ENCODE peak calls at places on chromosomes 7 and 10, in nine cellular contexts. One of them, this sample, is unnamed.

GRCh38 chr7:100208911-100209408 is 10.8 kb upstream of the PVRIG start:
- DNase-seq in HepG2: no peak
- DNase-seq in stomach: no peak
- DNase-seq in body of pancreas: no peak
- DNase-seq in gastrocnemius medialis: no peak
- DNase-seq in adrenal gland: no peak
- DNase-seq in transverse colon: no peak
- DNase-seq in breast epithelium: no peak
- DNase-seq in testis: no peak
- DNase-seq in this sample: no peak

GRCh38 chr10:64209574-64209973 is 688.4 kb downstream of the REEP3 start:
- DNase-seq in HepG2: no peak
- DNase-seq in breast epithelium: no peak
- DNase-seq in body of pancreas: no peak
- DNase-seq in gastrocnemius medialis: no peak
- DNase-seq in transverse colon: no peak
- DNase-seq in testis: peak
- DNase-seq in adrenal gland: no peak
- DNase-seq in stomach: no peak
- DNase-seq in this sample: no peak

GRCh38 chr7:133688483-133689239 is 435.8 kb downstream of the EXOC4 start:
- DNase-seq in body of pancreas: no peak
- DNase-seq in gastrocnemius medialis: no peak
- DNase-seq in stomach: no peak
- DNase-seq in transverse colon: no peak
- DNase-seq in breast epithelium: no peak
- DNase-seq in adrenal gland: no peak
- DNase-seq in HepG2: no peak
- DNase-seq in testis: no peak
- DNase-seq in this sample: no peak

GRCh38 chr7:71488308-71488707 is 356.4 kb downstream of the GALNT17 start:
- DNase-seq in stomach: no peak
- DNase-seq in adrenal gland: no peak
- DNase-seq in testis: no peak
- DNase-seq in transverse colon: no peak
- DNase-seq in body of pancreas: no peak
- DNase-seq in gastrocnemius medialis: no peak
- DNase-seq in HepG2: no peak
- DNase-seq in breast epithelium: no peak
- DNase-seq in this sample: no peak

GRCh38 chr10:98259606-98260319 is 8.2 kb downstream of the LOXL4 start:
- DNase-seq in testis: no peak
- DNase-seq in adrenal gland: no peak
- DNase-seq in breast epithelium: no peak
- DNase-seq in transverse colon: no peak
- DNase-seq in gastrocnemius medialis: no peak
- DNase-seq in body of pancreas: no peak
- DNase-seq in stomach: no peak
- DNase-seq in HepG2: no peak
- DNase-seq in this sample: peak

GRCh38 chr10:124323145-124323725 is 95.5 kb downstream of the OAT start:
- DNase-seq in gastrocnemius medialis: no peak
- DNase-seq in transverse colon: no peak
- DNase-seq in body of pancreas: no peak
- DNase-seq in HepG2: no peak
- DNase-seq in testis: no peak
- DNase-seq in adrenal gland: peak
- DNase-seq in breast epithelium: no peak
- DNase-seq in stomach: no peak
- DNase-seq in this sample: no peak

GRCh38 chr10:59879363-59879935 is 26.9 kb downstream of the CCDC6 start:
- DNase-seq in body of pancreas: no peak
- DNase-seq in transverse colon: no peak
- DNase-seq in adrenal gland: no peak
- DNase-seq in HepG2: no peak
- DNase-seq in breast epithelium: no peak
- DNase-seq in stomach: no peak
- DNase-seq in gastrocnemius medialis: no peak
- DNase-seq in testis: no peak
- DNase-seq in this sample: no peak

GRCh38 chr10:113326160-113327111 is 226.4 kb upstream of the HABP2 start:
- DNase-seq in stomach: no peak
- DNase-seq in testis: peak
- DNase-seq in transverse colon: peak
- DNase-seq in body of pancreas: no peak
- DNase-seq in adrenal gland: peak
- DNase-seq in breast epithelium: peak
- DNase-seq in gastrocnemius medialis: no peak
- DNase-seq in HepG2: peak
- DNase-seq in this sample: no peak

GRCh38 chr10:109762556-109762955 is 160.8 kb downstream of the XPNPEP1 start:
- DNase-seq in body of pancreas: no peak
- DNase-seq in stomach: no peak
- DNase-seq in testis: no peak
- DNase-seq in gastrocnemius medialis: no peak
- DNase-seq in HepG2: no peak
- DNase-seq in transverse colon: no peak
- DNase-seq in adrenal gland: no peak
- DNase-seq in breast epithelium: no peak
- DNase-seq in this sample: no peak

GRCh38 chr7:30076411-30076810 is 48.2 kb downstream of the PLEKHA8 start:
- DNase-seq in body of pancreas: no peak
- DNase-seq in HepG2: no peak
- DNase-seq in adrenal gland: no peak
- DNase-seq in testis: no peak
- DNase-seq in transverse colon: no peak
- DNase-seq in stomach: no peak
- DNase-seq in gastrocnemius medialis: no peak
- DNase-seq in breast epithelium: no peak
- DNase-seq in this sample: no peak

GRCh38 chr7:22267989-22268615 is 88.9 kb downstream of the RAPGEF5 start:
- DNase-seq in transverse colon: no peak
- DNase-seq in stomach: no peak
- DNase-seq in gastrocnemius medialis: no peak
- DNase-seq in testis: no peak
- DNase-seq in adrenal gland: no peak
- DNase-seq in body of pancreas: no peak
- DNase-seq in breast epithelium: no peak
- DNase-seq in HepG2: no peak
- DNase-seq in this sample: no peak

GRCh38 chr10:78196964-78197363 is 163.3 kb downstream of the RPS24 start:
- DNase-seq in body of pancreas: no peak
- DNase-seq in stomach: no peak
- DNase-seq in adrenal gland: no peak
- DNase-seq in gastrocnemius medialis: no peak
- DNase-seq in testis: no peak
- DNase-seq in transverse colon: no peak
- DNase-seq in HepG2: no peak
- DNase-seq in breast epithelium: no peak
- DNase-seq in this sample: no peak

GRCh38 chr7:15158141-15158810 is 255.7 kb upstream of the DGKB start:
- DNase-seq in body of pancreas: no peak
- DNase-seq in transverse colon: no peak
- DNase-seq in stomach: no peak
- DNase-seq in adrenal gland: no peak
- DNase-seq in breast epithelium: no peak
- DNase-seq in gastrocnemius medialis: no peak
- DNase-seq in HepG2: no peak
- DNase-seq in testis: no peak
- DNase-seq in this sample: no peak

GRCh38 chr10:8504436-8504977 is 450.0 kb downstream of the GATA3 start:
- DNase-seq in transverse colon: no peak
- DNase-seq in breast epithelium: no peak
- DNase-seq in stomach: no peak
- DNase-seq in HepG2: no peak
- DNase-seq in body of pancreas: no peak
- DNase-seq in gastrocnemius medialis: no peak
- DNase-seq in testis: no peak
- DNase-seq in adrenal gland: no peak
- DNase-seq in this sample: no peak

GRCh38 chr10:43644252-43644651 is 4.4 kb downstream of the ZNF32 start:
- DNase-seq in HepG2: no peak
- DNase-seq in adrenal gland: no peak
- DNase-seq in testis: no peak
- DNase-seq in gastrocnemius medialis: no peak
- DNase-seq in body of pancreas: no peak
- DNase-seq in transverse colon: no peak
- DNase-seq in stomach: no peak
- DNase-seq in breast epithelium: no peak
- DNase-seq in this sample: no peak

GRCh38 chr10:70886921-70887665 is 1.3 kb downstream of the PCBD1 start:
- DNase-seq in body of pancreas: no peak
- DNase-seq in adrenal gland: no peak
- DNase-seq in HepG2: no peak
- DNase-seq in gastrocnemius medialis: no peak
- DNase-seq in testis: no peak
- DNase-seq in transverse colon: no peak
- DNase-seq in breast epithelium: no peak
- DNase-seq in stomach: no peak
- DNase-seq in this sample: no peak

GRCh38 chr10:10353326-10353725 is 664.3 kb upstream of the CELF2 start:
- DNase-seq in gastrocnemius medialis: no peak
- DNase-seq in HepG2: no peak
- DNase-seq in transverse colon: no peak
- DNase-seq in testis: no peak
- DNase-seq in breast epithelium: no peak
- DNase-seq in stomach: no peak
- DNase-seq in body of pancreas: no peak
- DNase-seq in adrenal gland: no peak
- DNase-seq in this sample: no peak

GRCh38 chr10:60175418-60175817 is 214.3 kb downstream of the ANK3 start:
- DNase-seq in gastrocnemius medialis: no peak
- DNase-seq in transverse colon: no peak
- DNase-seq in body of pancreas: no peak
- DNase-seq in HepG2: no peak
- DNase-seq in stomach: no peak
- DNase-seq in adrenal gland: no peak
- DNase-seq in testis: no peak
- DNase-seq in breast epithelium: no peak
- DNase-seq in this sample: no peak

GRCh38 chr7:66847879-66848810 is 72.9 kb upstream of the TMEM248 start:
- DNase-seq in adrenal gland: no peak
- DNase-seq in body of pancreas: no peak
- DNase-seq in gastrocnemius medialis: no peak
- DNase-seq in transverse colon: no peak
- DNase-seq in stomach: no peak
- DNase-seq in testis: no peak
- DNase-seq in HepG2: peak
- DNase-seq in breast epithelium: no peak
- DNase-seq in this sample: peak

GRCh38 chr10:42768581-42769152 is 13.9 kb upstream of the BMS1 start:
- DNase-seq in transverse colon: no peak
- DNase-seq in stomach: no peak
- DNase-seq in adrenal gland: no peak
- DNase-seq in breast epithelium: no peak
- DNase-seq in body of pancreas: no peak
- DNase-seq in gastrocnemius medialis: no peak
- DNase-seq in HepG2: no peak
- DNase-seq in testis: peak
- DNase-seq in this sample: no peak

GRCh38 chr10:128982179-128982915 is 484.7 kb upstream of the MGMT start:
- DNase-seq in stomach: no peak
- DNase-seq in adrenal gland: no peak
- DNase-seq in body of pancreas: no peak
- DNase-seq in HepG2: no peak
- DNase-seq in gastrocnemius medialis: no peak
- DNase-seq in testis: no peak
- DNase-seq in breast epithelium: no peak
- DNase-seq in transverse colon: no peak
- DNase-seq in this sample: no peak

GRCh38 chr7:74203157-74203556 is 6.6 kb upstream of the LAT2 start:
- DNase-seq in body of pancreas: peak
- DNase-seq in testis: peak
- DNase-seq in stomach: peak
- DNase-seq in adrenal gland: no peak
- DNase-seq in gastrocnemius medialis: no peak
- DNase-seq in transverse colon: peak
- DNase-seq in HepG2: peak
- DNase-seq in breast epithelium: no peak
- DNase-seq in this sample: peak

DNA sequence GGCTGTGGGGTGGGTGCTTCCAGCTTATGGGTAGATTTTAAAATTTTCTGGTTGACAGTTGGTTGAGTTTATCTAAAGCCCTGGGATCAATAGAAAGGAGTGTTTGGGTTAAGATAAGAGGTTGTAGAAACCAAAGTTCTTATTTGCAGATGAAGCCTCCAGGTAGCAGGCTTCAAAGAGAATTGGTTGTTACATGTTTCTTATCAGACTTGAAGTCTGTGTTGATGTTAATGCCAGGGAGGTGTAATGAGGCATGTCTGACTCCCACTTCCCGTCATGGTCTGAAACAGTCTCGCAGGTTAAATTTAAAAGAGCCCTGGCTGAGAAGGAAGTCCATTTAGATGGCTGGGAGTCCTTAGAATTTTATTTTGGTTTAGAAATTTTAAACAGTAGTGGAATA is 165.2 kb upstream of the TMEM72 start:
- DNase-seq in gastrocnemius medialis: no peak
- DNase-seq in testis: no peak
- DNase-seq in adrenal gland: no peak
- DNase-seq in stomach: no peak
- DNase-seq in transverse colon: no peak
- DNase-seq in HepG2: peak
- DNase-seq in breast epithelium: no peak
- DNase-seq in body of pancreas: no peak
- DNase-seq in this sample: no peak
- TF ChIP-seq POLR2A in gastrocnemius medialis: no peak
- TF ChIP-seq POLR2A in testis: no peak
- TF ChIP-seq POLR2A in adrenal gland: no peak
- TF ChIP-seq POLR2A in stomach: no peak
- TF ChIP-seq POLR2A in transverse colon: no peak
- TF ChIP-seq POLR2A in HepG2: no peak
- TF ChIP-seq POLR2A in breast epithelium: no peak
- TF ChIP-seq POLR2A in body of pancreas: no peak
- TF ChIP-seq POLR2A in this sample: no peak

GRCh38 chr7:1940402-1940786 is 270.3 kb downstream of the ELFN1 start:
- DNase-seq in testis: peak
- DNase-seq in adrenal gland: no peak
- DNase-seq in body of pancreas: no peak
- DNase-seq in gastrocnemius medialis: peak
- DNase-seq in transverse colon: peak
- DNase-seq in stomach: peak
- DNase-seq in HepG2: no peak
- DNase-seq in breast epithelium: peak
- DNase-seq in this sample: peak
- TF ChIP-seq POLR2A in testis: no peak
- TF ChIP-seq POLR2A in adrenal gland: no peak
- TF ChIP-seq POLR2A in body of pancreas: peak
- TF ChIP-seq POLR2A in gastrocnemius medialis: no peak
- TF ChIP-seq POLR2A in transverse colon: peak
- TF ChIP-seq POLR2A in stomach: no peak
- TF ChIP-seq POLR2A in HepG2: no peak
- TF ChIP-seq POLR2A in breast epithelium: no peak
- TF ChIP-seq POLR2A in this sample: peak

GRCh38 chr10:120138689-120139088 is 246.2 kb downstream of the SEC23IP start:
- DNase-seq in breast epithelium: no peak
- DNase-seq in HepG2: no peak
- DNase-seq in body of pancreas: no peak
- DNase-seq in stomach: no peak
- DNase-seq in testis: no peak
- DNase-seq in adrenal gland: no peak
- DNase-seq in gastrocnemius medialis: no peak
- DNase-seq in transverse colon: no peak
- DNase-seq in this sample: no peak
- TF ChIP-seq POLR2A in breast epithelium: no peak
- TF ChIP-seq POLR2A in HepG2: no peak
- TF ChIP-seq POLR2A in body of pancreas: no peak
- TF ChIP-seq POLR2A in stomach: no peak
- TF ChIP-seq POLR2A in testis: no peak
- TF ChIP-seq POLR2A in adrenal gland: no peak
- TF ChIP-seq POLR2A in gastrocnemius medialis: no peak
- TF ChIP-seq POLR2A in transverse colon: no peak
- TF ChIP-seq POLR2A in this sample: no peak

GRCh38 chr7:26040085-26040484 is 111.9 kb upstream of the NFE2L3 start:
- DNase-seq in body of pancreas: peak
- DNase-seq in HepG2: no peak
- DNase-seq in adrenal gland: no peak
- DNase-seq in transverse colon: no peak
- DNase-seq in testis: no peak
- DNase-seq in breast epithelium: no peak
- DNase-seq in gastrocnemius medialis: no peak
- DNase-seq in stomach: no peak
- DNase-seq in this sample: no peak
- TF ChIP-seq POLR2A in body of pancreas: no peak
- TF ChIP-seq POLR2A in HepG2: no peak
- TF ChIP-seq POLR2A in adrenal gland: no peak
- TF ChIP-seq POLR2A in transverse colon: no peak
- TF ChIP-seq POLR2A in testis: no peak
- TF ChIP-seq POLR2A in breast epithelium: no peak
- TF ChIP-seq POLR2A in gastrocnemius medialis: no peak
- TF ChIP-seq POLR2A in stomach: no peak
- TF ChIP-seq POLR2A in this sample: no peak

This sample was measured in erythroblast.